ENCODE peak calls at places on chromosome 6, in six cellular contexts. Y is T-helper 17 cell; D is activated CD8-positive, alpha-beta memory T cell treated with anti-CD3 and anti-CD28 coated beads, Interleukin-2, amount 50 U/mL, for 4 hours; O is activated CD4-positive, alpha-beta T cell treated with anti-CD3 and anti-CD28 coated beads, Interleukin-2, amount 50 U/mL, for 1 hour; W is amygdala; B is RPMI7951. S is an unnamed sample.
A peak's percentile ranks its signal among the peaks of the same experiment; 100 is the strongest.

GRCh38 chr6:105759946-105760345 is 326.2 kb upstream of the PRDM1 start:
- DNase-seq in W (no peak), D (no peak), O (no peak), B (peak; percentile 80), Y (no peak), S (no peak)

GRCh38 chr6:121437861-121438651 is 2.6 kb downstream of the GJA1 start:
- DNase-seq in W (no peak), B (peak; percentile 58), Y (no peak), D (no peak), O (no peak), S (no peak)

GRCh38 chr6:11229267-11230043 is 3.0 kb downstream of the NEDD9 start:
- DNase-seq in O (no peak), W (no peak), Y (no peak), D (no peak), B (no peak), S (no peak)

GRCh38 chr6:142458857-142459256 is 157.1 kb downstream of the ADGRG6 start:
- DNase-seq in W (no peak), O (no peak), Y (no peak), D (no peak), B (no peak), S (no peak)

GRCh38 chr6:136158398-136158797 is 91.7 kb downstream of the MTFR2 start:
- DNase-seq in Y (no peak), D (no peak), O (no peak), B (no peak), W (no peak), S (no peak)

GRCh38 chr6:107941199-107941598 is 16.8 kb downstream of the SEC63 start:
- DNase-seq in D (no peak), W (no peak), Y (no peak), B (no peak), O (no peak), S (no peak)

GRCh38 chr6:113433506-113433991 is 423.6 kb upstream of the MARCKS start:
- DNase-seq in O (no peak), W (no peak), D (no peak), B (peak; percentile 59), Y (no peak), S (no peak)

GRCh38 chr6:149026530-149026942 is 279.7 kb downstream of the UST start:
- DNase-seq in W (no peak), Y (no peak), D (no peak), B (peak; percentile 69), O (no peak), S (no peak)

GRCh38 chr6:30067460-30068139 is 602 bp downstream of the PPP1R11 start:
- DNase-seq in Y (no peak), D (no peak), O (no peak), B (no peak), W (no peak), S (no peak)

GRCh38 chr6:13355043-13355945 is 27.0 kb upstream of the TBC1D7 start:
- DNase-seq in Y (no peak), B (peak; percentile 98), O (no peak), D (no peak), W (no peak), S (no peak)

GRCh38 chr6:20548264-20548663 is 14.0 kb downstream of the CDKAL1 start:
- DNase-seq in Y (no peak), W (no peak), D (no peak), B (no peak), O (no peak), S (no peak)

GRCh38 chr6:104771258-104771832 is 88.4 kb downstream of the HACE1 start:
- DNase-seq in Y (no peak), O (no peak), B (peak; percentile 24), W (no peak), D (no peak), S (no peak)

GRCh38 chr6:136401749-136402148 is 112.1 kb upstream of the BCLAF1 start:
- DNase-seq in D (no peak), B (peak; percentile 3), Y (no peak), O (no peak), W (no peak), S (no peak)

GRCh38 chr6:69098910-69099309 is 463.8 kb downstream of the ADGRB3 start:
- DNase-seq in Y (no peak), W (no peak), O (no peak), D (no peak), B (no peak), S (no peak)

GRCh38 chr6:13368716-13369115 is 40.4 kb upstream of the TBC1D7 start:
- DNase-seq in D (no peak), Y (no peak), W (no peak), O (no peak), B (peak; percentile 37), S (no peak)

S was measured in stimulated activated naive CD4-positive, alpha-beta T cell treated with Interleukin-2 at 50 U/mL for 16 hours.